ENCODE peak calls at places on chromosomes 12 and 14, in ten cellular contexts. One of them, this sample, is unnamed.

GRCh38 chr14:103334644-103335603 is 887 bp downstream of the EIF5 start:
- DNase-seq in Daoy: peak; percentile 90
- DNase-seq in B cell: peak; percentile 72
- DNase-seq in cardiac fibroblast: peak; percentile 63
- DNase-seq in stimulated activated CD8-positive, alpha-beta memory T cell treated with anti-CD3 and anti-CD28 coated beads, Interleukin-15, amount 100 ng/mL, for 4 hours: peak; percentile 79
- DNase-seq in ELR: peak; percentile 88
- DNase-seq in GDM1: peak; percentile 35
- DNase-seq in stimulated activated CD4-positive, alpha-beta T cell treated with anti-CD3 and anti-CD28 coated beads, Interleukin-15, amount 100 ng/mL, for 48 hours: peak; percentile 82
- DNase-seq in astrocyte of the cerebellum: peak; percentile 20
- DNase-seq in tibial artery: peak; percentile 85
- DNase-seq in this sample: no peak

GRCh38 chr12:122947352-122947792 is 18.9 kb downstream of the ABCB9 start:
- DNase-seq in Daoy: peak; percentile 49
- DNase-seq in B cell: no peak
- DNase-seq in cardiac fibroblast: peak; percentile 7
- DNase-seq in stimulated activated CD8-positive, alpha-beta memory T cell treated with anti-CD3 and anti-CD28 coated beads, Interleukin-15, amount 100 ng/mL, for 4 hours: no peak
- DNase-seq in ELR: no peak
- DNase-seq in GDM1: peak; percentile 6
- DNase-seq in stimulated activated CD4-positive, alpha-beta T cell treated with anti-CD3 and anti-CD28 coated beads, Interleukin-15, amount 100 ng/mL, for 48 hours: no peak
- DNase-seq in astrocyte of the cerebellum: no peak
- DNase-seq in tibial artery: peak; percentile 80
- DNase-seq in this sample: no peak

GRCh38 chr12:53959314-53959713 is 4.6 kb downstream of the HOXC12 start:
- DNase-seq in Daoy: no peak
- DNase-seq in B cell: no peak
- DNase-seq in cardiac fibroblast: no peak
- DNase-seq in stimulated activated CD8-positive, alpha-beta memory T cell treated with anti-CD3 and anti-CD28 coated beads, Interleukin-15, amount 100 ng/mL, for 4 hours: no peak
- DNase-seq in ELR: no peak
- DNase-seq in GDM1: no peak
- DNase-seq in stimulated activated CD4-positive, alpha-beta T cell treated with anti-CD3 and anti-CD28 coated beads, Interleukin-15, amount 100 ng/mL, for 48 hours: no peak
- DNase-seq in astrocyte of the cerebellum: no peak
- DNase-seq in tibial artery: no peak
- DNase-seq in this sample: no peak

GRCh38 chr14:69713976-69714716 is 52.8 kb upstream of the SRSF5 start:
- DNase-seq in Daoy: no peak
- DNase-seq in B cell: no peak
- DNase-seq in cardiac fibroblast: no peak
- DNase-seq in stimulated activated CD8-positive, alpha-beta memory T cell treated with anti-CD3 and anti-CD28 coated beads, Interleukin-15, amount 100 ng/mL, for 4 hours: no peak
- DNase-seq in ELR: no peak
- DNase-seq in GDM1: no peak
- DNase-seq in stimulated activated CD4-positive, alpha-beta T cell treated with anti-CD3 and anti-CD28 coated beads, Interleukin-15, amount 100 ng/mL, for 48 hours: no peak
- DNase-seq in astrocyte of the cerebellum: no peak
- DNase-seq in tibial artery: no peak
- DNase-seq in this sample: peak; percentile 81

GRCh38 chr14:100735271-100735670 is 8.6 kb downstream of the DLK1 start:
- DNase-seq in Daoy: no peak
- DNase-seq in B cell: peak; percentile 20
- DNase-seq in cardiac fibroblast: no peak
- DNase-seq in stimulated activated CD8-positive, alpha-beta memory T cell treated with anti-CD3 and anti-CD28 coated beads, Interleukin-15, amount 100 ng/mL, for 4 hours: no peak
- DNase-seq in ELR: no peak
- DNase-seq in GDM1: no peak
- DNase-seq in stimulated activated CD4-positive, alpha-beta T cell treated with anti-CD3 and anti-CD28 coated beads, Interleukin-15, amount 100 ng/mL, for 48 hours: no peak
- DNase-seq in astrocyte of the cerebellum: no peak
- DNase-seq in tibial artery: peak; percentile 19
- DNase-seq in this sample: no peak

GRCh38 chr12:117963836-117964235 is 5.0 kb downstream of the KSR2 start:
- DNase-seq in Daoy: no peak
- DNase-seq in B cell: no peak
- DNase-seq in cardiac fibroblast: no peak
- DNase-seq in stimulated activated CD8-positive, alpha-beta memory T cell treated with anti-CD3 and anti-CD28 coated beads, Interleukin-15, amount 100 ng/mL, for 4 hours: no peak
- DNase-seq in ELR: no peak
- DNase-seq in GDM1: no peak
- DNase-seq in stimulated activated CD4-positive, alpha-beta T cell treated with anti-CD3 and anti-CD28 coated beads, Interleukin-15, amount 100 ng/mL, for 48 hours: no peak
- DNase-seq in astrocyte of the cerebellum: no peak
- DNase-seq in tibial artery: no peak
- DNase-seq in this sample: no peak

GRCh38 chr12:123671876-123672275 is 963 bp downstream of the TCTN2 start:
- DNase-seq in Daoy: peak; percentile 9
- DNase-seq in B cell: no peak
- DNase-seq in cardiac fibroblast: peak; percentile 11
- DNase-seq in stimulated activated CD8-positive, alpha-beta memory T cell treated with anti-CD3 and anti-CD28 coated beads, Interleukin-15, amount 100 ng/mL, for 4 hours: no peak
- DNase-seq in ELR: peak; percentile 18
- DNase-seq in GDM1: no peak
- DNase-seq in stimulated activated CD4-positive, alpha-beta T cell treated with anti-CD3 and anti-CD28 coated beads, Interleukin-15, amount 100 ng/mL, for 48 hours: no peak
- DNase-seq in astrocyte of the cerebellum: peak; percentile 53
- DNase-seq in tibial artery: no peak
- DNase-seq in this sample: no peak

GRCh38 chr14:64746298-64747250 is 42.4 kb downstream of the PLEKHG3 start:
- DNase-seq in Daoy: no peak
- DNase-seq in B cell: no peak
- DNase-seq in cardiac fibroblast: no peak
- DNase-seq in stimulated activated CD8-positive, alpha-beta memory T cell treated with anti-CD3 and anti-CD28 coated beads, Interleukin-15, amount 100 ng/mL, for 4 hours: no peak
- DNase-seq in ELR: no peak
- DNase-seq in GDM1: no peak
- DNase-seq in stimulated activated CD4-positive, alpha-beta T cell treated with anti-CD3 and anti-CD28 coated beads, Interleukin-15, amount 100 ng/mL, for 48 hours: no peak
- DNase-seq in astrocyte of the cerebellum: no peak
- DNase-seq in tibial artery: no peak
- DNase-seq in this sample: no peak

GRCh38 chr12:113996026-113996425 is 29.9 kb upstream of the RBM19 start:
- DNase-seq in Daoy: no peak
- DNase-seq in B cell: no peak
- DNase-seq in cardiac fibroblast: no peak
- DNase-seq in stimulated activated CD8-positive, alpha-beta memory T cell treated with anti-CD3 and anti-CD28 coated beads, Interleukin-15, amount 100 ng/mL, for 4 hours: no peak
- DNase-seq in ELR: no peak
- DNase-seq in GDM1: no peak
- DNase-seq in stimulated activated CD4-positive, alpha-beta T cell treated with anti-CD3 and anti-CD28 coated beads, Interleukin-15, amount 100 ng/mL, for 48 hours: no peak
- DNase-seq in astrocyte of the cerebellum: no peak
- DNase-seq in tibial artery: no peak
- DNase-seq in this sample: no peak

GRCh38 chr14:48398675-48399282 is 723.4 kb upstream of the MDGA2 start:
- DNase-seq in Daoy: peak; percentile 2
- DNase-seq in B cell: no peak
- DNase-seq in cardiac fibroblast: peak; percentile 46
- DNase-seq in stimulated activated CD8-positive, alpha-beta memory T cell treated with anti-CD3 and anti-CD28 coated beads, Interleukin-15, amount 100 ng/mL, for 4 hours: no peak
- DNase-seq in ELR: peak; percentile 27
- DNase-seq in GDM1: no peak
- DNase-seq in stimulated activated CD4-positive, alpha-beta T cell treated with anti-CD3 and anti-CD28 coated beads, Interleukin-15, amount 100 ng/mL, for 48 hours: no peak
- DNase-seq in astrocyte of the cerebellum: peak; percentile 28
- DNase-seq in tibial artery: no peak
- DNase-seq in this sample: peak; percentile 62

GRCh38 chr12:65430571-65431306 is 152.3 kb downstream of the MSRB3 start:
- DNase-seq in Daoy: peak; percentile 67
- DNase-seq in B cell: no peak
- DNase-seq in cardiac fibroblast: peak; percentile 93
- DNase-seq in stimulated activated CD8-positive, alpha-beta memory T cell treated with anti-CD3 and anti-CD28 coated beads, Interleukin-15, amount 100 ng/mL, for 4 hours: no peak
- DNase-seq in ELR: peak; percentile 92
- DNase-seq in GDM1: no peak
- DNase-seq in stimulated activated CD4-positive, alpha-beta T cell treated with anti-CD3 and anti-CD28 coated beads, Interleukin-15, amount 100 ng/mL, for 48 hours: no peak
- DNase-seq in astrocyte of the cerebellum: peak; percentile 62
- DNase-seq in tibial artery: no peak
- DNase-seq in this sample: no peak

GRCh38 chr14:28012629-28013415 is 753.8 kb upstream of the FOXG1 start:
- DNase-seq in Daoy: peak; percentile 50
- DNase-seq in B cell: no peak
- DNase-seq in cardiac fibroblast: no peak
- DNase-seq in stimulated activated CD8-positive, alpha-beta memory T cell treated with anti-CD3 and anti-CD28 coated beads, Interleukin-15, amount 100 ng/mL, for 4 hours: no peak
- DNase-seq in ELR: no peak
- DNase-seq in GDM1: no peak
- DNase-seq in stimulated activated CD4-positive, alpha-beta T cell treated with anti-CD3 and anti-CD28 coated beads, Interleukin-15, amount 100 ng/mL, for 48 hours: no peak
- DNase-seq in astrocyte of the cerebellum: no peak
- DNase-seq in tibial artery: no peak
- DNase-seq in this sample: no peak

GRCh38 chr12:1911598-1912575 is 6.6 kb downstream of the CACNA2D4 start:
- DNase-seq in Daoy: no peak
- DNase-seq in B cell: no peak
- DNase-seq in cardiac fibroblast: no peak
- DNase-seq in stimulated activated CD8-positive, alpha-beta memory T cell treated with anti-CD3 and anti-CD28 coated beads, Interleukin-15, amount 100 ng/mL, for 4 hours: no peak
- DNase-seq in ELR: no peak
- DNase-seq in GDM1: no peak
- DNase-seq in stimulated activated CD4-positive, alpha-beta T cell treated with anti-CD3 and anti-CD28 coated beads, Interleukin-15, amount 100 ng/mL, for 48 hours: no peak
- DNase-seq in astrocyte of the cerebellum: no peak
- DNase-seq in tibial artery: peak; percentile 41
- DNase-seq in this sample: peak; percentile 54

GRCh38 chr14:105053421-105053820 is 11.8 kb downstream of the GPR132 start:
- DNase-seq in Daoy: no peak
- DNase-seq in B cell: no peak
- DNase-seq in cardiac fibroblast: no peak
- DNase-seq in stimulated activated CD8-positive, alpha-beta memory T cell treated with anti-CD3 and anti-CD28 coated beads, Interleukin-15, amount 100 ng/mL, for 4 hours: no peak
- DNase-seq in ELR: no peak
- DNase-seq in GDM1: no peak
- DNase-seq in stimulated activated CD4-positive, alpha-beta T cell treated with anti-CD3 and anti-CD28 coated beads, Interleukin-15, amount 100 ng/mL, for 48 hours: no peak
- DNase-seq in astrocyte of the cerebellum: no peak
- DNase-seq in tibial artery: no peak
- DNase-seq in this sample: peak; percentile 95

GRCh38 chr12:85549658-85550057 is 269.6 kb downstream of the ALX1 start:
- DNase-seq in Daoy: no peak
- DNase-seq in B cell: no peak
- DNase-seq in cardiac fibroblast: no peak
- DNase-seq in stimulated activated CD8-positive, alpha-beta memory T cell treated with anti-CD3 and anti-CD28 coated beads, Interleukin-15, amount 100 ng/mL, for 4 hours: no peak
- DNase-seq in ELR: no peak
- DNase-seq in GDM1: no peak
- DNase-seq in stimulated activated CD4-positive, alpha-beta T cell treated with anti-CD3 and anti-CD28 coated beads, Interleukin-15, amount 100 ng/mL, for 48 hours: no peak
- DNase-seq in astrocyte of the cerebellum: no peak
- DNase-seq in tibial artery: no peak
- DNase-seq in this sample: no peak

GRCh38 chr12:100554608-100555077 is 18.8 kb upstream of the GAS2L3 start:
- DNase-seq in Daoy: peak; percentile 82
- DNase-seq in B cell: no peak
- DNase-seq in cardiac fibroblast: peak; percentile 95
- DNase-seq in stimulated activated CD8-positive, alpha-beta memory T cell treated with anti-CD3 and anti-CD28 coated beads, Interleukin-15, amount 100 ng/mL, for 4 hours: no peak
- DNase-seq in ELR: peak; percentile 90
- DNase-seq in GDM1: no peak
- DNase-seq in stimulated activated CD4-positive, alpha-beta T cell treated with anti-CD3 and anti-CD28 coated beads, Interleukin-15, amount 100 ng/mL, for 48 hours: no peak
- DNase-seq in astrocyte of the cerebellum: peak; percentile 83
- DNase-seq in tibial artery: no peak
- DNase-seq in this sample: peak; percentile 82

GRCh38 chr12:33044447-33044846 is 147.9 kb upstream of the PKP2 start:
- DNase-seq in Daoy: no peak
- DNase-seq in B cell: no peak
- DNase-seq in cardiac fibroblast: no peak
- DNase-seq in stimulated activated CD8-positive, alpha-beta memory T cell treated with anti-CD3 and anti-CD28 coated beads, Interleukin-15, amount 100 ng/mL, for 4 hours: no peak
- DNase-seq in ELR: no peak
- DNase-seq in GDM1: no peak
- DNase-seq in stimulated activated CD4-positive, alpha-beta T cell treated with anti-CD3 and anti-CD28 coated beads, Interleukin-15, amount 100 ng/mL, for 48 hours: no peak
- DNase-seq in astrocyte of the cerebellum: no peak
- DNase-seq in tibial artery: no peak
- DNase-seq in this sample: no peak

GRCh38 chr12:132486168-132486567 is 3.8 kb upstream of the FBRSL1 start:
- DNase-seq in Daoy: no peak
- DNase-seq in B cell: no peak
- DNase-seq in cardiac fibroblast: no peak
- DNase-seq in stimulated activated CD8-positive, alpha-beta memory T cell treated with anti-CD3 and anti-CD28 coated beads, Interleukin-15, amount 100 ng/mL, for 4 hours: no peak
- DNase-seq in ELR: no peak
- DNase-seq in GDM1: no peak
- DNase-seq in stimulated activated CD4-positive, alpha-beta T cell treated with anti-CD3 and anti-CD28 coated beads, Interleukin-15, amount 100 ng/mL, for 48 hours: no peak
- DNase-seq in astrocyte of the cerebellum: no peak
- DNase-seq in tibial artery: no peak
- DNase-seq in this sample: no peak

GRCh38 chr14:69886843-69887242 is 7.6 kb downstream of the SMOC1 start:
- DNase-seq in Daoy: peak; percentile 56
- DNase-seq in B cell: no peak
- DNase-seq in cardiac fibroblast: peak; percentile 60
- DNase-seq in stimulated activated CD8-positive, alpha-beta memory T cell treated with anti-CD3 and anti-CD28 coated beads, Interleukin-15, amount 100 ng/mL, for 4 hours: no peak
- DNase-seq in ELR: peak; percentile 56
- DNase-seq in GDM1: no peak
- DNase-seq in stimulated activated CD4-positive, alpha-beta T cell treated with anti-CD3 and anti-CD28 coated beads, Interleukin-15, amount 100 ng/mL, for 48 hours: no peak
- DNase-seq in astrocyte of the cerebellum: peak; percentile 31
- DNase-seq in tibial artery: no peak
- DNase-seq in this sample: peak; percentile 81

GRCh38 chr12:107449891-107450290 is 235.7 kb upstream of the PWP1 start:
- DNase-seq in Daoy: no peak
- DNase-seq in B cell: no peak
- DNase-seq in cardiac fibroblast: peak; percentile 52
- DNase-seq in stimulated activated CD8-positive, alpha-beta memory T cell treated with anti-CD3 and anti-CD28 coated beads, Interleukin-15, amount 100 ng/mL, for 4 hours: no peak
- DNase-seq in ELR: peak; percentile 66
- DNase-seq in GDM1: no peak
- DNase-seq in stimulated activated CD4-positive, alpha-beta T cell treated with anti-CD3 and anti-CD28 coated beads, Interleukin-15, amount 100 ng/mL, for 48 hours: no peak
- DNase-seq in astrocyte of the cerebellum: no peak
- DNase-seq in tibial artery: no peak
- DNase-seq in this sample: no peak

GRCh38 chr12:108649668-108650067 is 16.0 kb upstream of the SELPLG start:
- DNase-seq in Daoy: peak; percentile 79
- DNase-seq in B cell: no peak
- DNase-seq in cardiac fibroblast: peak; percentile 92
- DNase-seq in stimulated activated CD8-positive, alpha-beta memory T cell treated with anti-CD3 and anti-CD28 coated beads, Interleukin-15, amount 100 ng/mL, for 4 hours: no peak
- DNase-seq in ELR: peak; percentile 92
- DNase-seq in GDM1: no peak
- DNase-seq in stimulated activated CD4-positive, alpha-beta T cell treated with anti-CD3 and anti-CD28 coated beads, Interleukin-15, amount 100 ng/mL, for 48 hours: no peak
- DNase-seq in astrocyte of the cerebellum: peak; percentile 91
- DNase-seq in tibial artery: no peak
- DNase-seq in this sample: no peak

GRCh38 chr14:23055621-23056256 is 1.6 kb downstream of the CDH24 start:
- DNase-seq in Daoy: peak; percentile 45
- DNase-seq in B cell: peak; percentile 32
- DNase-seq in cardiac fibroblast: no peak
- DNase-seq in stimulated activated CD8-positive, alpha-beta memory T cell treated with anti-CD3 and anti-CD28 coated beads, Interleukin-15, amount 100 ng/mL, for 4 hours: no peak
- DNase-seq in ELR: peak; percentile 20
- DNase-seq in GDM1: no peak
- DNase-seq in stimulated activated CD4-positive, alpha-beta T cell treated with anti-CD3 and anti-CD28 coated beads, Interleukin-15, amount 100 ng/mL, for 48 hours: no peak
- DNase-seq in astrocyte of the cerebellum: no peak
- DNase-seq in tibial artery: peak; percentile 74
- DNase-seq in this sample: no peak

GRCh38 chr12:132477009-132477702 is 12.8 kb upstream of the FBRSL1 start:
- DNase-seq in Daoy: no peak
- DNase-seq in B cell: peak; percentile 52
- DNase-seq in cardiac fibroblast: no peak
- DNase-seq in stimulated activated CD8-positive, alpha-beta memory T cell treated with anti-CD3 and anti-CD28 coated beads, Interleukin-15, amount 100 ng/mL, for 4 hours: no peak
- DNase-seq in ELR: no peak
- DNase-seq in GDM1: no peak
- DNase-seq in stimulated activated CD4-positive, alpha-beta T cell treated with anti-CD3 and anti-CD28 coated beads, Interleukin-15, amount 100 ng/mL, for 48 hours: no peak
- DNase-seq in astrocyte of the cerebellum: no peak
- DNase-seq in tibial artery: no peak
- DNase-seq in this sample: no peak

GRCh38 chr14:91403069-91403600 is 14.5 kb downstream of the CCDC88C start:
- DNase-seq in Daoy: no peak
- DNase-seq in B cell: no peak
- DNase-seq in cardiac fibroblast: no peak
- DNase-seq in stimulated activated CD8-positive, alpha-beta memory T cell treated with anti-CD3 and anti-CD28 coated beads, Interleukin-15, amount 100 ng/mL, for 4 hours: no peak
- DNase-seq in ELR: no peak
- DNase-seq in GDM1: no peak
- DNase-seq in stimulated activated CD4-positive, alpha-beta T cell treated with anti-CD3 and anti-CD28 coated beads, Interleukin-15, amount 100 ng/mL, for 48 hours: no peak
- DNase-seq in astrocyte of the cerebellum: no peak
- DNase-seq in tibial artery: no peak
- DNase-seq in this sample: no peak

GRCh38 chr12:51399893-51400292 is 8.7 kb upstream of the GALNT6 start:
- DNase-seq in Daoy: no peak
- DNase-seq in B cell: no peak
- DNase-seq in cardiac fibroblast: no peak
- DNase-seq in stimulated activated CD8-positive, alpha-beta memory T cell treated with anti-CD3 and anti-CD28 coated beads, Interleukin-15, amount 100 ng/mL, for 4 hours: no peak
- DNase-seq in ELR: no peak
- DNase-seq in GDM1: no peak
- DNase-seq in stimulated activated CD4-positive, alpha-beta T cell treated with anti-CD3 and anti-CD28 coated beads, Interleukin-15, amount 100 ng/mL, for 48 hours: no peak
- DNase-seq in astrocyte of the cerebellum: no peak
- DNase-seq in tibial artery: no peak
- DNase-seq in this sample: no peak

GRCh38 chr12:110314308-110314707 is 33.3 kb downstream of the ATP2A2 start:
- DNase-seq in Daoy: peak; percentile 5
- DNase-seq in B cell: no peak
- DNase-seq in cardiac fibroblast: peak; percentile 84
- DNase-seq in stimulated activated CD8-positive, alpha-beta memory T cell treated with anti-CD3 and anti-CD28 coated beads, Interleukin-15, amount 100 ng/mL, for 4 hours: no peak
- DNase-seq in ELR: peak; percentile 85
- DNase-seq in GDM1: no peak
- DNase-seq in stimulated activated CD4-positive, alpha-beta T cell treated with anti-CD3 and anti-CD28 coated beads, Interleukin-15, amount 100 ng/mL, for 48 hours: no peak
- DNase-seq in astrocyte of the cerebellum: no peak
- DNase-seq in tibial artery: no peak
- DNase-seq in this sample: no peak

GRCh38 chr14:100103261-100104005 is 38.2 kb downstream of the EVL start:
- DNase-seq in Daoy: no peak
- DNase-seq in B cell: no peak
- DNase-seq in cardiac fibroblast: peak; percentile 67
- DNase-seq in stimulated activated CD8-positive, alpha-beta memory T cell treated with anti-CD3 and anti-CD28 coated beads, Interleukin-15, amount 100 ng/mL, for 4 hours: no peak
- DNase-seq in ELR: no peak
- DNase-seq in GDM1: no peak
- DNase-seq in stimulated activated CD4-positive, alpha-beta T cell treated with anti-CD3 and anti-CD28 coated beads, Interleukin-15, amount 100 ng/mL, for 48 hours: no peak
- DNase-seq in astrocyte of the cerebellum: no peak
- DNase-seq in tibial artery: peak; percentile 52
- DNase-seq in this sample: no peak

GRCh38 chr12:131618303-131618658 is 92.6 kb upstream of the SFSWAP start:
- DNase-seq in Daoy: peak; percentile 54
- DNase-seq in B cell: no peak
- DNase-seq in cardiac fibroblast: no peak
- DNase-seq in stimulated activated CD8-positive, alpha-beta memory T cell treated with anti-CD3 and anti-CD28 coated beads, Interleukin-15, amount 100 ng/mL, for 4 hours: no peak
- DNase-seq in ELR: no peak
- DNase-seq in GDM1: no peak
- DNase-seq in stimulated activated CD4-positive, alpha-beta T cell treated with anti-CD3 and anti-CD28 coated beads, Interleukin-15, amount 100 ng/mL, for 48 hours: no peak
- DNase-seq in astrocyte of the cerebellum: no peak
- DNase-seq in tibial artery: no peak
- DNase-seq in this sample: no peak

This sample was measured in NCI-H524.